ENCODE peak calls at places on chromosomes 11 and 22, in seven cellular contexts. One of them, this sample, is unnamed.

GRCh38 chr22:19386248-19386647 is 45.3 kb downstream of the HIRA start:
- DNase-seq in activated CD4-positive, alpha-beta T cell treated with anti-CD3 and anti-CD28 coated beads for 24 hours: no peak
- DNase-seq in CD8-positive, alpha-beta T cell: no peak
- DNase-seq in colonic mucosa: no peak
- DNase-seq in pancreas: no peak
- DNase-seq in HL-60: no peak
- DNase-seq in H9: no peak
- DNase-seq in this sample: no peak

GRCh38 chr22:20435436-20436308 is 2.0 kb downstream of the SCARF2 start:
- DNase-seq in activated CD4-positive, alpha-beta T cell treated with anti-CD3 and anti-CD28 coated beads for 24 hours: no peak
- DNase-seq in CD8-positive, alpha-beta T cell: no peak
- DNase-seq in colonic mucosa: no peak
- DNase-seq in pancreas: no peak
- DNase-seq in HL-60: no peak
- DNase-seq in H9: no peak
- DNase-seq in this sample: no peak

GRCh38 chr22:43198126-43198525 is 11.2 kb upstream of the TTLL12 start:
- DNase-seq in activated CD4-positive, alpha-beta T cell treated with anti-CD3 and anti-CD28 coated beads for 24 hours: no peak
- DNase-seq in CD8-positive, alpha-beta T cell: no peak
- DNase-seq in colonic mucosa: no peak
- DNase-seq in pancreas: no peak
- DNase-seq in HL-60: no peak
- DNase-seq in H9: no peak
- DNase-seq in this sample: no peak

GRCh38 chr11:66495401-66495844 is 15.0 kb upstream of the BBS1 start:
- DNase-seq in activated CD4-positive, alpha-beta T cell treated with anti-CD3 and anti-CD28 coated beads for 24 hours: peak
- DNase-seq in CD8-positive, alpha-beta T cell: no peak
- DNase-seq in colonic mucosa: no peak
- DNase-seq in pancreas: no peak
- DNase-seq in HL-60: no peak
- DNase-seq in H9: peak
- DNase-seq in this sample: no peak

GRCh38 chr11:76785513-76785912 is 2.4 kb downstream of the TSKU start:
- DNase-seq in activated CD4-positive, alpha-beta T cell treated with anti-CD3 and anti-CD28 coated beads for 24 hours: no peak
- DNase-seq in CD8-positive, alpha-beta T cell: no peak
- DNase-seq in colonic mucosa: peak
- DNase-seq in pancreas: no peak
- DNase-seq in HL-60: no peak
- DNase-seq in H9: no peak
- DNase-seq in this sample: no peak

GRCh38 chr11:103727262-103727661 is 309.2 kb upstream of the DDI1 start:
- DNase-seq in activated CD4-positive, alpha-beta T cell treated with anti-CD3 and anti-CD28 coated beads for 24 hours: no peak
- DNase-seq in CD8-positive, alpha-beta T cell: no peak
- DNase-seq in colonic mucosa: no peak
- DNase-seq in pancreas: no peak
- DNase-seq in HL-60: no peak
- DNase-seq in H9: no peak
- DNase-seq in this sample: no peak

GRCh38 chr11:9756878-9757277 is 93.0 kb downstream of the SWAP70 start:
- DNase-seq in activated CD4-positive, alpha-beta T cell treated with anti-CD3 and anti-CD28 coated beads for 24 hours: no peak
- DNase-seq in CD8-positive, alpha-beta T cell: no peak
- DNase-seq in colonic mucosa: no peak
- DNase-seq in pancreas: no peak
- DNase-seq in HL-60: no peak
- DNase-seq in H9: no peak
- DNase-seq in this sample: no peak

GRCh38 chr11:93857413-93858185 is 7.2 kb upstream of the VSTM5 start:
- DNase-seq in activated CD4-positive, alpha-beta T cell treated with anti-CD3 and anti-CD28 coated beads for 24 hours: no peak
- DNase-seq in CD8-positive, alpha-beta T cell: no peak
- DNase-seq in colonic mucosa: no peak
- DNase-seq in pancreas: no peak
- DNase-seq in HL-60: no peak
- DNase-seq in H9: no peak
- DNase-seq in this sample: no peak

This sample was measured in CMK.